ENCODE peak calls at places on chromosome 6, in five cellular contexts. V, K, S, R and H are unnamed samples.

GRCh38 chr6:2498224-2498623 is 252.5 kb downstream of the MYLK4 start:
- DNase-seq in S (peak), K (no peak), R (no peak), V (no peak), H (no peak)

GRCh38 chr6:158654960-158655485 is 5.2 kb downstream of the SYTL3 start:
- DNase-seq in V (no peak), K (no peak), R (peak), S (peak), H (peak)

GRCh38 chr6:650098-650497 is 6.8 kb downstream of the HUS1B start:
- DNase-seq in V (no peak), R (peak), K (no peak), S (no peak), H (no peak)

GRCh38 chr6:167546611-167547327 is 221.9 kb downstream of the TTLL2 start:
- DNase-seq in K (no peak), R (no peak), V (no peak), S (no peak), H (no peak)

GRCh38 chr6:160883999-160884398 is 107.6 kb upstream of the MAP3K4 start:
- DNase-seq in S (no peak), V (no peak), K (no peak), R (no peak), H (no peak)

GRCh38 chr6:166955121-166955864 is 1.1 kb downstream of the RNASET2 start:
- DNase-seq in R (no peak), K (peak), S (no peak), V (peak), H (peak)

GRCh38 chr6:159978291-159979135 is 9.6 kb downstream of the IGF2R start:
- DNase-seq in V (no peak), S (no peak), R (no peak), K (no peak), H (no peak)

GRCh38 chr6:158358450-158359077 is 46.3 kb downstream of the TULP4 start:
- DNase-seq in K (no peak), R (no peak), S (no peak), V (no peak), H (no peak)

GRCh38 chr6:101397199-101397598 is 3.7 kb downstream of the GRIK2 start:
- DNase-seq in V (no peak), S (peak), R (peak), K (no peak), H (no peak)

GRCh38 chr6:73694711-73695411 is 1.1 kb upstream of the CD109 start:
- DNase-seq in V (no peak), K (no peak), S (peak), R (peak), H (no peak)

GRCh38 chr6:165615629-165616028 is 47.4 kb downstream of the PDE10A start:
- DNase-seq in S (peak), R (peak), V (no peak), K (peak), H (no peak)

GRCh38 chr6:5671162-5671561 is 335.6 kb downstream of the NRN1 start:
- DNase-seq in R (peak), K (peak), V (no peak), S (peak), H (no peak)

GRCh38 chr6:2237001-2237400 is 8.4 kb downstream of the GMDS start:
- DNase-seq in S (peak), K (no peak), V (no peak), R (peak), H (no peak)

GRCh38 chr6:49087372-49087771 is 375.7 kb downstream of the MMUT start:
- DNase-seq in S (peak), V (no peak), K (no peak), R (no peak), H (no peak)

GRCh38 chr6:33722103-33722646 is 10.7 kb upstream of the UQCC2 start:
- DNase-seq in S (no peak), V (no peak), K (no peak), R (no peak), H (no peak)

GRCh38 chr6:33427585-33428218 is 7.8 kb downstream of the SYNGAP1 start:
- DNase-seq in R (no peak), S (no peak), V (peak), K (no peak), H (no peak)

GRCh38 chr6:138989098-138989983 is 1.3 kb upstream of the REPS1 start:
- DNase-seq in R (no peak), K (no peak), S (no peak), V (no peak), H (no peak)

DNA sequence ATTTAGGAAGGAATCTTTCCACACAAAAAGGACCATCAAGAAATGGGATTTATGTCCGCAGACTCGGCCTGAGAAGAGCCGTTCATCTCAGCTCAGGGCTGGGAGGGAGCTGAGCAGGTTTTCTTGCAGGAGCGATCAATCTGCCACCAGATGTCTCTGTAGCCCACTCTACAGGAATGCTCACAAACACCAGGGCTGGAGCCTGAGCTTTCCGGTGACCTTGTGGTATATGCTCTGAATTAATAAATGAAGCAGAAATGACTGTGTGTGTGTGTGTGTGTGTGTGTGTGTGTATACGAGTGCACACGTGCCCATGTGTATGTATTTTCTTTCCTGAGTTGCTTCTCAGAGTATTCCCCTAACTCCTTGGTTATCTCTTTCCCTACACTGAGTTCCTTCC is 12.0 kb downstream of the CD83 start:
- DNase-seq in V (peak), S (peak), R (peak), K (peak), H (peak)
- TF ChIP-seq CTCF in V (peak), S (peak), R (peak), K (peak), H (peak)

GRCh38 chr6:140988780-140989179 is 1143.9 kb upstream of the GJE1 start:
- DNase-seq in S (no peak), V (no peak), K (no peak), R (no peak), H (no peak)
- TF ChIP-seq CTCF in S (no peak), V (no peak), K (no peak), R (no peak), H (no peak)

DNA sequence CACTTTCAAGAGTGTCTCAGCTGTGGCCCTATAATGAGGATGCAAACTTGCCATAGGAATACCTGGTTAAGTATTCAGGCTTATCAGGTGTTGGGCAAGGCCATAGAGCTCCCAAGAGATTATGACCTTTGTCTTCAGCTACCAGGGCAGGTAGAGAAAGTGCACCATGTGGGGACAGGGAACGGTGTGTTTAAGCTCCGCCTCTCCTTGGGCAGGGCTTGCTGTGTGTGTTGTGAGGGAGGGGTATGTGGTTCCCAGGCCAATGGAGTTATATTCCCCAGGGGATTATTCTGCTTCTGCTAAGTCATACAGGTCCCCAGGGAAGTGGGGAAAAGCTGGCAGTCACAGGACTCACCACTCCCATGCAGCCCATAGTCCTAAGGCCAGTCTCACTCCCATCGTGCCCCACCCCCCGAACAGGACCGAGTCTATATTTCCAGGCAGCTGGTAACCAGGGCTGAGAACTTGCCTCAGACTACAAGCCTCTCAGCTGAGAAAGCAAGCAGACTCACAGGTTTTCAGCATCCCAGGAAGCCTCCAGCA is 660.2 kb downstream of the HTR1B start:
- DNase-seq in S (no peak), V (no peak), R (no peak), K (no peak), H (no peak)
- TF ChIP-seq CTCF in S (no peak), V (no peak), R (no peak), K (no peak), H (no peak)

GRCh38 chr6:149477544-149477943 is 7.3 kb downstream of the ZC3H12D start:
- DNase-seq in S (no peak), V (no peak), K (no peak), R (no peak), H (no peak)
- TF ChIP-seq CTCF in S (no peak), V (no peak), K (no peak), R (no peak), H (no peak)

GRCh38 chr6:105111093-105111492 is 68.7 kb downstream of the POPDC3 start:
- DNase-seq in V (no peak), R (no peak), K (no peak), S (no peak), H (no peak)

GRCh38 chr6:105111871-105112270 is 67.9 kb downstream of the POPDC3 start:
- DNase-seq in S (no peak), R (no peak), K (no peak), V (no peak), H (no peak)

GRCh38 chr6:105109955-105110650 is 69.7 kb downstream of the POPDC3 start:
- DNase-seq in K (no peak), R (no peak), S (no peak), V (no peak), H (no peak)

GRCh38 chr6:105113422-105113821 is 66.4 kb downstream of the POPDC3 start:
- DNase-seq in R (no peak), S (no peak), V (no peak), K (no peak), H (no peak)

DNA sequence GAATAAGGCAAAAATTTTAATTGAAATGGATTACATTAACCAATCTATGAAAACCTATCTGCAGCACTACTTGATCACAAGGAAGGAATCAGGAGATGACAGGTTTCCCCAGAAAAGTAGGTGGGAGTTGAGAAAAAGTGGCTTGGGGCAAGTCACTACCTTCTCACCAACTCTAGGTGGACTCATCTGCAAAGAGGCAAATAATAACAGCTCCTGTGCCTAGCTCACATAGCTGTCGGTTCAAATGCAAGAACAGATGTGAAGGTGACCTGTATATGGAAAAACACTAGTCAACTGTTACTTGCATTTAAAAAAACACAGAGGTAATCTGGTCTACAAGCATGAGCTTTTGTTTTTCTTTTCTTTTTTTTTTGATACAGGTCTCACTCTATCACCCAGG is 67.2 kb downstream of the POPDC3 start:
- DNase-seq in V (no peak), R (no peak), S (peak), K (no peak), H (no peak)
- TF ChIP-seq CTCF in V (no peak), R (no peak), S (peak), K (no peak), H (no peak)